ENCODE peak calls at places on chromosomes 16 and 17, in seven cellular contexts. L is AG04450; T is astrocyte of the hippocampus; H is stimulated activated CD8-positive, alpha-beta memory T cell treated with anti-CD3 and anti-CD28 coated beads, Interleukin-12 subunit alpha, Interleukin-12 subunit beta, amount 100 ng/mL, for 1 hour; D is iris pigment epithelial cell; P is SHP77; F is BE2C. S is an unnamed sample.

GRCh38 chr17:520447-521167 is 168.0 kb upstream of the RPH3AL start:
- DNase-seq in H (no peak), F (no peak), D (peak), T (peak), L (peak), P (no peak), S (no peak)

GRCh38 chr17:1074886-1075665 is 78.1 kb downstream of the TIMM22 start:
- DNase-seq in F (no peak), D (no peak), P (peak), H (no peak), T (no peak), L (no peak), S (no peak)

GRCh38 chr17:51890710-51891109 is 267.8 kb downstream of the CA10 start:
- DNase-seq in F (no peak), D (no peak), P (no peak), H (no peak), T (no peak), L (no peak), S (no peak)

GRCh38 chr17:44602390-44602789 is 45.1 kb downstream of the FZD2 start:
- DNase-seq in F (no peak), D (no peak), L (no peak), P (no peak), H (no peak), T (no peak), S (peak)

GRCh38 chr17:35849469-35850348 is 19.0 kb downstream of the HEATR9 start:
- DNase-seq in D (peak), L (peak), P (peak), T (peak), H (peak), F (peak), S (peak)

GRCh38 chr17:82160081-82160480 is 52.6 kb downstream of the CCDC57 start:
- DNase-seq in L (no peak), P (no peak), T (no peak), H (no peak), D (peak), F (no peak), S (no peak)

GRCh38 chr16:82031116-82032084 is 3.7 kb upstream of the HSD17B2 start:
- DNase-seq in T (peak), F (no peak), D (peak), L (peak), H (no peak), P (peak), S (peak)

GRCh38 chr16:65180986-65181710 is 59.3 kb upstream of the CDH11 start:
- DNase-seq in T (no peak), D (no peak), H (no peak), P (no peak), F (no peak), L (no peak), S (no peak)

GRCh38 chr16:79912592-79913310 is 312.2 kb upstream of the MAF start:
- DNase-seq in D (peak), P (no peak), F (no peak), H (no peak), L (no peak), T (no peak), S (no peak)